ENCODE peak calls at places on chromosomes 13 and 19, in five cellular contexts. One of them, this sample, is unnamed.

GRCh38 chr13:98509271-98510155 is 67.4 kb downstream of the STK24 start:
- DNase-seq in lower leg skin: peak; percentile 93
- DNase-seq in uterus: no peak
- DNase-seq in CD4-positive, alpha-beta memory T cell: peak; percentile 43
- DNase-seq in psoas muscle: no peak
- DNase-seq in this sample: peak; percentile 68

GRCh38 chr13:37869756-37870488 is at the start of gene TRPC4:
- DNase-seq in uterus: peak; percentile 50
- DNase-seq in psoas muscle: peak; percentile 49
- DNase-seq in lower leg skin: no peak
- DNase-seq in CD4-positive, alpha-beta memory T cell: no peak
- DNase-seq in this sample: peak; percentile 46

GRCh38 chr13:79867248-79867647 is 386.3 kb downstream of the NDFIP2 start:
- DNase-seq in CD4-positive, alpha-beta memory T cell: no peak
- DNase-seq in lower leg skin: no peak
- DNase-seq in uterus: no peak
- DNase-seq in psoas muscle: no peak
- DNase-seq in this sample: no peak

GRCh38 chr13:79662882-79663281 is 181.9 kb downstream of the NDFIP2 start:
- DNase-seq in CD4-positive, alpha-beta memory T cell: no peak
- DNase-seq in lower leg skin: no peak
- DNase-seq in uterus: no peak
- DNase-seq in psoas muscle: peak; percentile 53
- DNase-seq in this sample: no peak

GRCh38 chr19:919157-920050 is 2.3 kb downstream of the KISS1R start:
- DNase-seq in uterus: no peak
- DNase-seq in CD4-positive, alpha-beta memory T cell: peak; percentile 56
- DNase-seq in psoas muscle: no peak
- DNase-seq in lower leg skin: no peak
- DNase-seq in this sample: no peak

GRCh38 chr19:11373885-11374448 is 499 bp upstream of the SWSAP1 start:
- DNase-seq in uterus: no peak
- DNase-seq in CD4-positive, alpha-beta memory T cell: no peak
- DNase-seq in lower leg skin: no peak
- DNase-seq in psoas muscle: no peak
- DNase-seq in this sample: no peak

GRCh38 chr19:3615524-3616135 is 9.0 kb upstream of the TBXA2R start:
- DNase-seq in psoas muscle: no peak
- DNase-seq in lower leg skin: no peak
- DNase-seq in CD4-positive, alpha-beta memory T cell: no peak
- DNase-seq in uterus: no peak
- DNase-seq in this sample: no peak

GRCh38 chr19:57887195-57887941 is 1.5 kb downstream of the ZNF814 start:
- DNase-seq in lower leg skin: peak; percentile 0
- DNase-seq in psoas muscle: no peak
- DNase-seq in uterus: no peak
- DNase-seq in CD4-positive, alpha-beta memory T cell: no peak
- DNase-seq in this sample: no peak

GRCh38 chr13:99103536-99103935 is 97.1 kb upstream of the UBAC2 start:
- DNase-seq in CD4-positive, alpha-beta memory T cell: no peak
- DNase-seq in uterus: no peak
- DNase-seq in psoas muscle: no peak
- DNase-seq in lower leg skin: no peak
- DNase-seq in this sample: no peak

DNA sequence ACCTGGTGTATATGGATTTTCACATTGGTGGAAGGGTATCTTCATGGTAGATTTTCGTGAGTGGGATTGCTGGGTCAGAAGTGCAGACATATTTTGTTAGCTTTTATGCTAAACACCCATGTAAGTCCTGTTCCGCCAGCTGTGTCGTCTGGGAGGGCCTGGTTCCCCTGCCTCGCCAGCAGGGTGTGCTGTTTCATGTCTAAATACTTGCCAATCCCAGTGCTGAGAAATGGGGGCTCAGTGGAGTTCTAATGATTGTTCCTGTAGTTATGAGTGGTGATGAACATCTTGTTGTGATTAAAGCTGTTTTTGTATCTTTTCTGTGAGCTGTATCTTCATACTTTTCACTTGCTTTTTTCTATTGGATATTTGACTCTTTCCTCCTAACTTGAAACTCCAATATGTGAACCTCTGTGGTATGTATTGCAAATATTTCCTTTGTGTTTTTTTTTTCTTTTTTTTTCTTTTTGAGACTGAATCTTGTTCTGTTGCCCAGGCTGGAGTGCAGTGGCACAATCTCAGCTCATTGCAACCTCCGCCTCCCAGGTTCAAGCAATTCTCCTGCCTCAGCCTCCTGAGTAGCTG is 32.7 kb downstream of the KDM4B start:
- DNase-seq in lower leg skin: no peak
- DNase-seq in psoas muscle: no peak
- DNase-seq in uterus: no peak
- DNase-seq in CD4-positive, alpha-beta memory T cell: peak; percentile 13
- DNase-seq in this sample: peak; percentile 43
- H3K4me3 ChIP-seq in lower leg skin: no peak overlapping the region
- H3K4me3 ChIP-seq in psoas muscle: no peak overlapping the region
- H3K4me3 ChIP-seq in uterus: no peak overlapping the region
- H3K4me3 ChIP-seq in CD4-positive, alpha-beta memory T cell: no peak overlapping the region
- H3K4me3 ChIP-seq in this sample: no peak overlapping the region

GRCh38 chr19:14561832-14562351 is 10.0 kb downstream of the NDUFB7 start:
- DNase-seq in uterus: no peak
- DNase-seq in psoas muscle: peak; percentile 92
- DNase-seq in lower leg skin: no peak
- DNase-seq in CD4-positive, alpha-beta memory T cell: no peak
- DNase-seq in this sample: no peak

GRCh38 chr19:14562660-14563589 is 8.9 kb downstream of the NDUFB7 start:
- DNase-seq in CD4-positive, alpha-beta memory T cell: no peak
- DNase-seq in psoas muscle: peak; percentile 67
- DNase-seq in uterus: no peak
- DNase-seq in lower leg skin: no peak
- DNase-seq in this sample: no peak

GRCh38 chr19:14559916-14560775 is 11.7 kb downstream of the NDUFB7 start:
- DNase-seq in uterus: no peak
- DNase-seq in psoas muscle: peak; percentile 90
- DNase-seq in CD4-positive, alpha-beta memory T cell: no peak
- DNase-seq in lower leg skin: no peak
- DNase-seq in this sample: no peak

GRCh38 chr19:14560776-14561108 is 11.1 kb downstream of the NDUFB7 start:
- DNase-seq in lower leg skin: no peak
- DNase-seq in psoas muscle: no peak
- DNase-seq in uterus: no peak
- DNase-seq in CD4-positive, alpha-beta memory T cell: no peak
- DNase-seq in this sample: no peak

DNA sequence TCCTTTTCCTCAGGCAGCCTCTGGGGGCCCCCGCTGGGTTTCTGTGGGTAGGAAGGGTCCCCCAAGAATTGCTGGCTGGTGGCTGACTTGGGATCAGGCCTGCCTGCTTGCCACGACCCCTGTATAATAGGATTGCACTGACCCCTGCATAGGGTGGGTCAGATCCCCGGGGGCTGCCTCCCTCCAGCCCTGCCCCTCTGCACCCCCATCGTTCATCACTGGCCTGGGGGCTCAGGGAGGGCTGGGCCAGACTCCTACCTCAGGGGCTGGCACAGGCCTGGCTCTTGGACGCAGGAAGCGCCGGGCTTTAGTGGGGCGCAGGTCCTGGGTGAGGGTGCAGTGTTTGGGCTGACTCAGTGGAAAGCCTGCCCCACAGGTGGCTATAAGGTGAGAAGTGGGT is 10.6 kb downstream of the NDUFB7 start:
- DNase-seq in CD4-positive, alpha-beta memory T cell: no peak
- DNase-seq in uterus: no peak
- DNase-seq in lower leg skin: no peak
- DNase-seq in psoas muscle: no peak
- DNase-seq in this sample: no peak
- H3K4me3 ChIP-seq in CD4-positive, alpha-beta memory T cell: no peak overlapping the region
- H3K4me3 ChIP-seq in uterus: no peak overlapping the region
- H3K4me3 ChIP-seq in lower leg skin: no peak overlapping the region
- H3K4me3 ChIP-seq in psoas muscle: peak overlapping the region; percentile 74
- H3K4me3 ChIP-seq in this sample: no peak overlapping the region

GRCh38 chr13:44433863-44434262 is 60.2 kb downstream of the SERP2 start:
- DNase-seq in lower leg skin: no peak
- DNase-seq in uterus: no peak
- DNase-seq in psoas muscle: no peak
- DNase-seq in CD4-positive, alpha-beta memory T cell: no peak
- DNase-seq in this sample: no peak
- H3K4me3 ChIP-seq in lower leg skin: no peak overlapping the region
- H3K4me3 ChIP-seq in uterus: peak overlapping the region; percentile 96
- H3K4me3 ChIP-seq in psoas muscle: peak overlapping the region; percentile 73
- H3K4me3 ChIP-seq in CD4-positive, alpha-beta memory T cell: no peak overlapping the region
- H3K4me3 ChIP-seq in this sample: peak overlapping the region; percentile 67

DNA sequence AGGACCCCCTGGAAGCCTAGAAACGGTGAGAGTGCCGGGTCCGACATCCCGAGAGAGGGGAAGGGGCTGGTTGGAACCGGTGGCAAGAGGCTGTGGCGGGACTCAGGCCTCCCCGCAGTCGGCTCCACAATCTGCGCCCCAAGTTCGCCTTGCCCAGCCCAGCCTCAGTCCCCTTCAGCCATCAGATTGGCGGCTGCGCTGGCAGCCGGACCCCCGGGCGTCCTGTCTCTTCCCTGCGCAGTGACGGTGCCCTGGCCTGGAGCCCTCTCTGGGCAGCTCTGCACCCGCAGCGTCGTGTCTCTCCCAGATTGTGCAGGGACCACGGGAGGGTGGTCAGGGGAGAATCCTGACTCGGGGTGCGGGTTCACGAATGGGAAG is 315 bp downstream of the ZNF492 start:
- DNase-seq in psoas muscle: no peak
- DNase-seq in CD4-positive, alpha-beta memory T cell: no peak
- DNase-seq in lower leg skin: peak; percentile 83
- DNase-seq in uterus: no peak
- DNase-seq in this sample: no peak
- H3K4me3 ChIP-seq in psoas muscle: peak overlapping the region; percentile 70
- H3K4me3 ChIP-seq in CD4-positive, alpha-beta memory T cell: peak overlapping the region; percentile 55
- H3K4me3 ChIP-seq in lower leg skin: peak overlapping the region; percentile 30
- H3K4me3 ChIP-seq in uterus: peak overlapping the region; percentile 76
- H3K4me3 ChIP-seq in this sample: peak overlapping the region; percentile 78

DNA sequence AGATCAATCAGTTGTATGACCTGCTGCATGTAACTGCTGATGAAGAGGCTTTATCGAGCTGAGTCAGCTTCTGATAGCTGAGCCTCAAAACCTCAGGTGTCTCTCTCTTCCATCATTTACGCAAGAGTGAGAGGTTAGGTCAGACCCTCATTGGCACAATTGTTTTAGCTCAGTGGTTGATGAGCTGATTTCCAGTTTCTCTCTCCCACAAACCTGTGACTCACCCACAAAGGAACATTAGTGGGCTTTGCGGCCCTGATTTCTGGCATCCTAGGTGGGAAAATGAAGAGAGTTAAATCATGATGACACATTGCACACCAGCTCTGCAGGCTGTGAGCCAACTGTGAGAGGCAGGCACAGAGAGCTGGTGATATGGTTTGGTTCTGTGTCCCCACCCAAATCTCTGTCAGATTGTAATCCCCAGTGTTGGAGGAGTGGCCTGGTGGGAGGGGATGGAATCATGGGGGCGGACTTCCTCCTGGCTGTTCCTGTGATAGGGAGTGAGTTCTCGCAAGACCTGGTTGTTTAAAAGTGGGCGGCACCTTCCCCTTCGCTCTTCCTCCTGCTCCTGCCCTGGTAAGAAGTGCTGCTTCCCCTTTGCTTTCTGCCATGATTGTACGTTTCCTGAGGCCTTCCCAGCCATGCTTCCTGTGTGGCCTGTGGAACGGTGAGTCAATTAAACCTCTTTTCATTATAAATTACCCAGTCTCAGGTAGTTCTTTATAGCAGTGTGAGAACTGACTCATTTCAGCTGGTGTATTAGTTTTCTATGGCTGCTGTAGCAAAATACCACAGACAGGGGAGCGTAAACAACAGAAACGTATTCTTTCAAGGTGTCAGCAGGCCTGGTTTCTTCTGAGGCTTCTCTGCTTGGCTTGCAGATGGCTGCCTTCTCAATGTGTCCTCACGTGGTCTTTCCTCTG is 33.5 kb upstream of the TMTC4 start:
- DNase-seq in uterus: no peak
- DNase-seq in lower leg skin: no peak
- DNase-seq in CD4-positive, alpha-beta memory T cell: no peak
- DNase-seq in psoas muscle: no peak
- DNase-seq in this sample: peak; percentile 97
- H3K4me3 ChIP-seq in uterus: no peak overlapping the region
- H3K4me3 ChIP-seq in lower leg skin: no peak overlapping the region
- H3K4me3 ChIP-seq in CD4-positive, alpha-beta memory T cell: no peak overlapping the region
- H3K4me3 ChIP-seq in psoas muscle: no peak overlapping the region
- H3K4me3 ChIP-seq in this sample: no peak overlapping the region

GRCh38 chr19:53916004-53916403 is 6.9 kb downstream of the CACNG7 start:
- DNase-seq in lower leg skin: no peak
- DNase-seq in psoas muscle: no peak
- DNase-seq in uterus: no peak
- DNase-seq in CD4-positive, alpha-beta memory T cell: no peak
- DNase-seq in this sample: no peak
- H3K4me3 ChIP-seq in lower leg skin: no peak overlapping the region
- H3K4me3 ChIP-seq in psoas muscle: no peak overlapping the region
- H3K4me3 ChIP-seq in uterus: no peak overlapping the region
- H3K4me3 ChIP-seq in CD4-positive, alpha-beta memory T cell: no peak overlapping the region
- H3K4me3 ChIP-seq in this sample: no peak overlapping the region

GRCh38 chr19:2282862-2283237 is 875 bp upstream of the PEAK3 start:
- DNase-seq in uterus: no peak
- DNase-seq in psoas muscle: no peak
- DNase-seq in CD4-positive, alpha-beta memory T cell: no peak
- DNase-seq in lower leg skin: no peak
- DNase-seq in this sample: no peak
- H3K4me3 ChIP-seq in uterus: no peak overlapping the region
- H3K4me3 ChIP-seq in psoas muscle: peak overlapping the region; percentile 46
- H3K4me3 ChIP-seq in CD4-positive, alpha-beta memory T cell: no peak overlapping the region
- H3K4me3 ChIP-seq in lower leg skin: no peak overlapping the region
- H3K4me3 ChIP-seq in this sample: no peak overlapping the region

DNA sequence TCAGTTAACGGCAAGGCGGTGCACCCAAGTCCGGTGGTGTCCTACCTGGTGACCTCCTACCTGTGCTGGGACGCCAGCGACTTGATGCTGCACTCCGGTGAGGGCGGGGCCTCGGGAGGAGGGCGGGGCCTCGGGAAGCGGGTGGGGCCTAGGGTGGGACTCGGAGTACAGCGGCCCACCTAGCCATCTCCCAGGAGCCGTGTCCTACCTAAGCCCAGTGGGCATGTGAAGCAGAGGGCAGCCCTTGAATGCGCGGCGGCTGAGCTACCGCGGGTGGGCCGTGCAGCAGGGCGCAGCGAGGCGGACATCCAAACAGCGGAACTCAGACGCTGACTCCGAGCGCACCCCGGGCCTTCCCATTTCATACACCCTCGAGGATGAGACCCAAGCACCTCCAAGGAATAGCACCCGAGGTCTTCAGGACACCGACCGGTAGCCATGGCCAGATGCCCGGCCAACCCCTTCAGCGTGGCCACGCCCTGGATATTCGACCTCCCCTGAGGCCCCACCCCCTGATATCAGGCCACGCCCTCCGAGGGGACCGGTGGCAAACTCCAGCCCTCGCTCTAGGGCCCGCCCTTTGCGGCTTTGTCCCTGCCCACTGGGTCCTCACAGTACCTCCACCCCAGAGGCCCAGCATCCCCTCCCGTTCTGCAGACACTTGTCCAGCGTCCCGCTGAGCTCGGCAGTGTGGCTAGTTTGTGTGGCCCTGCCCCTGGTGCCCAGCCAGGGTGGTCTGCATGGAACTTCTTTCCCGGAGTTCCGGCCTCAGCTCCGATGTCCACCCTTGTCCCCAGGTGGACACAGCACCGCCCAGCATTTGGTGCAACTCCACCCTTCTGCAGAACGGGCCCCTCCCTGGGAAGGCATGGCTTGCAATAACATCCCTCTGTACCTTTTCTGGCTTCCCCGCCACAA is 5.4 kb downstream of the KLK1 start:
- DNase-seq in psoas muscle: peak; percentile 63
- DNase-seq in CD4-positive, alpha-beta memory T cell: no peak
- DNase-seq in lower leg skin: no peak
- DNase-seq in uterus: no peak
- DNase-seq in this sample: no peak
- H3K4me3 ChIP-seq in psoas muscle: peak overlapping the region; percentile 36
- H3K4me3 ChIP-seq in CD4-positive, alpha-beta memory T cell: peak overlapping the region; percentile 38
- H3K4me3 ChIP-seq in lower leg skin: no peak overlapping the region
- H3K4me3 ChIP-seq in uterus: no peak overlapping the region
- H3K4me3 ChIP-seq in this sample: peak overlapping the region; percentile 24

GRCh38 chr19:18429717-18430416 is 8.1 kb downstream of the ISYNA1 start:
- DNase-seq in CD4-positive, alpha-beta memory T cell: no peak
- DNase-seq in lower leg skin: no peak
- DNase-seq in psoas muscle: no peak
- DNase-seq in uterus: no peak
- DNase-seq in this sample: no peak
- H3K4me3 ChIP-seq in CD4-positive, alpha-beta memory T cell: peak overlapping the region; percentile 49
- H3K4me3 ChIP-seq in lower leg skin: no peak overlapping the region
- H3K4me3 ChIP-seq in psoas muscle: peak overlapping the region; percentile 41
- H3K4me3 ChIP-seq in uterus: no peak overlapping the region
- H3K4me3 ChIP-seq in this sample: peak overlapping the region; percentile 34

This sample was measured in astrocyte of the cerebellum.